ENCODE peak calls at places on chromosomes 7 and 10, in ten cellular contexts. T, K, R, C, N, W, M, D, I and Y are unnamed samples.

GRCh38 chr7:86559096-86559495 is 84.6 kb upstream of the GRM3 start:
- DNase-seq in C (peak; percentile 29), D (no peak), N (no peak), M (no peak), I (no peak), T (no peak), K (no peak), R (no peak), W (no peak), Y (no peak)

GRCh38 chr10:50224330-50224952 is 26.9 kb downstream of the ASAH2 start:
- DNase-seq in I (no peak), C (peak; percentile 65), W (peak; percentile 74), R (no peak), N (peak; percentile 68), M (no peak), D (peak; percentile 61), K (peak; percentile 55), T (peak; percentile 23), Y (peak; percentile 50)

GRCh38 chr7:114345494-114345893 is 69.1 kb upstream of the FOXP2 start:
- DNase-seq in I (no peak), C (no peak), T (no peak), M (no peak), D (peak; percentile 76), R (no peak), W (peak; percentile 79), N (peak; percentile 73), K (peak; percentile 83), Y (no peak)

GRCh38 chr7:81161459-81162075 is 242.7 kb upstream of the SEMA3C start:
- DNase-seq in D (no peak), T (no peak), R (peak; percentile 50), N (peak; percentile 55), K (peak; percentile 99), C (peak; percentile 75), M (no peak), W (peak; percentile 95), I (no peak), Y (peak; percentile 77)

GRCh38 chr10:122181901-122182799 is 88.9 kb upstream of the BTBD16 start:
- DNase-seq in T (no peak), R (no peak), N (no peak), W (peak; percentile 11), I (no peak), K (peak; percentile 40), D (no peak), M (no peak), C (peak; percentile 8), Y (peak; percentile 17)

GRCh38 chr10:124285587-124286527 is 132.9 kb downstream of the OAT start:
- DNase-seq in C (no peak), W (no peak), D (peak; percentile 88), M (no peak), R (peak; percentile 39), K (no peak), N (no peak), T (no peak), I (peak; percentile 7), Y (no peak)

GRCh38 chr10:29257106-29257783 is 31.6 kb upstream of the LYZL1 start:
- DNase-seq in R (peak; percentile 67), W (peak; percentile 40), M (no peak), I (no peak), C (no peak), N (peak; percentile 94), K (peak; percentile 92), D (no peak), T (no peak), Y (peak; percentile 84)

GRCh38 chr10:72044417-72045041 is 43.8 kb downstream of the SPOCK2 start:
- DNase-seq in T (no peak), N (no peak), I (no peak), W (peak; percentile 71), R (no peak), C (no peak), D (no peak), K (peak; percentile 49), M (peak; percentile 81), Y (no peak)

GRCh38 chr7:44973610-44974401 is 5.0 kb downstream of the MYO1G start:
- DNase-seq in W (no peak), T (no peak), K (no peak), D (peak; percentile 72), M (no peak), N (peak; percentile 37), I (no peak), R (no peak), C (no peak), Y (no peak)

GRCh38 chr7:91852263-91852741 is 28.2 kb downstream of the MTERF1 start:
- DNase-seq in K (peak; percentile 20), D (peak; percentile 61), I (no peak), M (no peak), N (peak; percentile 49), C (no peak), T (peak; percentile 23), W (peak; percentile 83), R (peak; percentile 29), Y (no peak)

GRCh38 chr10:71605263-71605962 is 114.2 kb downstream of the C10orf105 start:
- DNase-seq in W (no peak), R (no peak), D (no peak), N (peak; percentile 33), I (no peak), T (no peak), K (peak; percentile 25), M (no peak), C (no peak), Y (no peak)

DNA sequence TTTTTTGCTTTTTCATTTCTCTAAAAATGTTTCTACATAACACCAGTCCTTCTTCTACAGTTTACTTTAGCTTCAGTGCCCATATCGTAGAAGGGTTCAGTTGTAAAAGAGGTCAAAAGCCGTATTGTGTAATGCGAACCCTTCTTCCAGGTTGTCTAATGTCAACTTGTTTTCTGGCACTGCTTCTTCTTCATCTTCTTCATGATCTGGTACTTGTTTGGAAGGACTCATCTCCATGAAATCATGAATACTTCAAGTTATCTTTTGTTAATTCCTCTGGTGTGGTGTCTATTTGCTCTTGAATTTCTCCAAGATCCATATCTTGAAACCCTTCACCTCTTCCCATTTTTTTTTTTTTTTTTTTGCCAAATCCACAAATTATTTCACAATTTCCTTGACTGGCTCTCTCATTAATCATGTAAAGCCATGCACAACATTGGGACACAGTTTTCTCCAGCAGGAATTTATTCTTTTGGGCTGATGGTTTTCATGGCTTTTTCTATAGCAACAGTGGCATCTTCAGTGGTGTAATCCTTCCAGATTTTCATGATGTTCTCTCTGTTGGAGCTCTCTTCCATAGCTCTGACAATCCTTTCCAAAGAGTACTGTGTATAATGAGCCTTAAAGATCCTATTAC is 85.1 kb downstream of the CPED1 start:
- DNase-seq in W (no peak), R (no peak), K (no peak), D (no peak), M (no peak), N (no peak), T (no peak), I (no peak), C (no peak), Y (no peak)
- H3K27me3 ChIP-seq in W (no peaks in the 10 kb centered on the region), R (no peaks in the 10 kb centered on the region), K (no peaks in the 10 kb centered on the region), D (no peaks in the 10 kb centered on the region), M (no peaks in the 10 kb centered on the region), N (no peaks in the 10 kb centered on the region), T (no peaks in the 10 kb centered on the region), I (no peaks in the 10 kb centered on the region), C (no peaks in the 10 kb centered on the region), Y (no peaks in the 10 kb centered on the region)

GRCh38 chr10:133446979-133447378 is 6.8 kb upstream of the SCART1 start:
- DNase-seq in T (no peak), I (no peak), K (no peak), C (no peak), N (no peak), W (no peak), M (no peak), D (no peak), R (no peak), Y (no peak)

GRCh38 chr10:133442967-133443924 is 10.5 kb upstream of the SCART1 start:
- DNase-seq in C (no peak), N (no peak), D (no peak), K (no peak), W (no peak), R (no peak), I (no peak), M (no peak), T (no peak), Y (no peak)

GRCh38 chr10:133444342-133445267 is 9.1 kb upstream of the SCART1 start:
- DNase-seq in D (no peak), M (no peak), W (no peak), C (no peak), R (no peak), I (no peak), N (no peak), T (no peak), K (no peak), Y (no peak)

GRCh38 chr10:133445751-133446708 is 7.7 kb upstream of the SCART1 start:
- DNase-seq in I (no peak), N (no peak), D (no peak), C (no peak), T (no peak), W (no peak), R (no peak), K (no peak), M (no peak), Y (no peak)

GRCh38 chr10:133445268-133445732 is 8.4 kb upstream of the SCART1 start:
- DNase-seq in W (no peak), T (no peak), R (no peak), D (no peak), N (no peak), K (no peak), C (no peak), M (no peak), I (no peak), Y (no peak)
- H3K4me3 ChIP-seq in W (no peak overlapping the region), T (no peak overlapping the region), R (no peak overlapping the region), D (no peak overlapping the region), N (no peak overlapping the region), K (no peak overlapping the region), C (no peak overlapping the region), M (no peak overlapping the region), I (no peak overlapping the region), Y (no peak overlapping the region)

GRCh38 chr7:10106609-10107008 is 867.1 kb upstream of the PHF14 start:
- DNase-seq in I (no peak), W (no peak), N (no peak), R (no peak), M (no peak), K (no peak), T (no peak), D (no peak), C (no peak), Y (no peak)

GRCh38 chr7:10100572-10100971 is 873.1 kb upstream of the PHF14 start:
- DNase-seq in I (no peak), K (no peak), T (no peak), D (no peak), M (no peak), W (no peak), C (no peak), R (no peak), N (no peak), Y (no peak)

GRCh38 chr7:10104292-10104691 is 869.4 kb upstream of the PHF14 start:
- DNase-seq in W (no peak), D (no peak), M (no peak), R (no peak), I (no peak), C (no peak), N (no peak), K (no peak), T (no peak), Y (no peak)
- H3K27me3 ChIP-seq in W (no peaks in the 10 kb centered on the region), D (no peaks in the 10 kb centered on the region), M (no peaks in the 10 kb centered on the region), R (no peaks in the 10 kb centered on the region), I (no peaks in the 10 kb centered on the region), C (no peaks in the 10 kb centered on the region), N (no peaks in the 10 kb centered on the region), K (no peaks in the 10 kb centered on the region), T (no peaks in the 10 kb centered on the region), Y (no peaks in the 10 kb centered on the region)

DNA sequence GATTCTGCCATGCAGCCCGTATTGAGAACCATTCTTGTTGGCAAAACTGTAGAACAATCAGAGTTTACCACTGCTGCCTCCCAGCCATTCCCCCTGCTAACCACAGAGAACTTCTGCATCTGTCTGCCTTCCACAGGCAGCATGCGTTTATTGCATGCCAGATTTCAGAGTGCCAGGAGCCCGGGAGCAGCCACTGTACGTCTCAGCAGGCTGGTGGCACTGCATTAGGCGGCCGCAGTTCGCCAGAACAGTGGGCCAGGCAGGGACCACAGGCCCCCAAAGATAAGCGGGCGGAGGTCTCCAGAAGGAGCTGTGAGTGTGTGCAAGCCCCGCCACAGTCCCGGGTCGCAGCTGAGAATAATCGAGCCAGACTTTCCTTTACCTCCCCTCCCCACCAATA is 31.8 kb downstream of the ZNF467 start:
- DNase-seq in T (no peak), N (no peak), K (no peak), D (peak; percentile 58), W (peak; percentile 10), R (no peak), I (peak; percentile 43), C (no peak), M (no peak), Y (peak; percentile 16)
- H3K4me3 ChIP-seq in T (no peak overlapping the region), N (no peak overlapping the region), K (peak overlapping the region; percentile 37), D (peak overlapping the region; percentile 68), W (no peak overlapping the region), R (peak overlapping the region; percentile 38), I (peak overlapping the region; percentile 10), C (peak overlapping the region; percentile 57), M (peak overlapping the region; percentile 64), Y (peak overlapping the region; percentile 31)